ENCODE peak calls at places on chromosomes 6 and 20, in ten cellular contexts. One of them, this sample, is unnamed.

GRCh38 chr6:127342296-127342945 is 988 bp downstream of the ECHDC1 start:
- DNase-seq in esophagus muscularis mucosa: no peak
- DNase-seq in H1: no peak
- DNase-seq in K562: no peak
- DNase-seq in spleen: no peak
- DNase-seq in IMR-90: peak
- DNase-seq in A549: peak
- DNase-seq in esophagus squamous epithelium: no peak
- DNase-seq in transverse colon: peak
- DNase-seq in tibial nerve: no peak
- DNase-seq in this sample: no peak

GRCh38 chr6:136922680-136922996 is 537 bp downstream of the SLC35D3 start:
- DNase-seq in K562: no peak
- DNase-seq in spleen: no peak
- DNase-seq in esophagus muscularis mucosa: no peak
- DNase-seq in transverse colon: no peak
- DNase-seq in esophagus squamous epithelium: no peak
- DNase-seq in tibial nerve: no peak
- DNase-seq in H1: no peak
- DNase-seq in IMR-90: no peak
- DNase-seq in A549: no peak
- DNase-seq in this sample: no peak

GRCh38 chr6:158285321-158285960 is 26.8 kb upstream of the TULP4 start:
- DNase-seq in spleen: no peak
- DNase-seq in A549: no peak
- DNase-seq in K562: no peak
- DNase-seq in IMR-90: peak
- DNase-seq in tibial nerve: no peak
- DNase-seq in esophagus squamous epithelium: no peak
- DNase-seq in H1: no peak
- DNase-seq in transverse colon: no peak
- DNase-seq in esophagus muscularis mucosa: no peak
- DNase-seq in this sample: no peak

GRCh38 chr20:6768228-6769185 is 1.0 kb downstream of the BMP2 start:
- DNase-seq in IMR-90: peak
- DNase-seq in H1: no peak
- DNase-seq in spleen: peak
- DNase-seq in esophagus muscularis mucosa: no peak
- DNase-seq in tibial nerve: peak
- DNase-seq in A549: peak
- DNase-seq in K562: no peak
- DNase-seq in transverse colon: peak
- DNase-seq in esophagus squamous epithelium: no peak
- DNase-seq in this sample: no peak

GRCh38 chr6:125528614-125529013 is 220.8 kb upstream of the HEY2 start:
- DNase-seq in K562: no peak
- DNase-seq in A549: no peak
- DNase-seq in H1: no peak
- DNase-seq in IMR-90: no peak
- DNase-seq in spleen: no peak
- DNase-seq in transverse colon: no peak
- DNase-seq in esophagus muscularis mucosa: no peak
- DNase-seq in tibial nerve: no peak
- DNase-seq in esophagus squamous epithelium: no peak
- DNase-seq in this sample: no peak

GRCh38 chr6:112085666-112086065 is 1.6 kb downstream of the TUBE1 start:
- DNase-seq in A549: no peak
- DNase-seq in IMR-90: no peak
- DNase-seq in esophagus muscularis mucosa: no peak
- DNase-seq in tibial nerve: no peak
- DNase-seq in transverse colon: no peak
- DNase-seq in esophagus squamous epithelium: no peak
- DNase-seq in spleen: no peak
- DNase-seq in K562: no peak
- DNase-seq in H1: no peak
- DNase-seq in this sample: no peak

GRCh38 chr6:126064257-126064993 is 78.1 kb downstream of the TRMT11 start:
- DNase-seq in esophagus squamous epithelium: no peak
- DNase-seq in A549: no peak
- DNase-seq in transverse colon: no peak
- DNase-seq in esophagus muscularis mucosa: no peak
- DNase-seq in K562: no peak
- DNase-seq in tibial nerve: no peak
- DNase-seq in spleen: no peak
- DNase-seq in IMR-90: peak
- DNase-seq in H1: no peak
- DNase-seq in this sample: no peak

GRCh38 chr6:93621400-93621799 is 202.0 kb upstream of the EPHA7 start:
- DNase-seq in transverse colon: no peak
- DNase-seq in esophagus squamous epithelium: no peak
- DNase-seq in esophagus muscularis mucosa: no peak
- DNase-seq in tibial nerve: no peak
- DNase-seq in spleen: no peak
- DNase-seq in K562: no peak
- DNase-seq in A549: no peak
- DNase-seq in IMR-90: no peak
- DNase-seq in H1: no peak
- DNase-seq in this sample: no peak

GRCh38 chr6:1436334-1437306 is 47.2 kb downstream of the FOXF2 start:
- DNase-seq in transverse colon: peak
- DNase-seq in tibial nerve: peak
- DNase-seq in K562: peak
- DNase-seq in esophagus muscularis mucosa: no peak
- DNase-seq in IMR-90: peak
- DNase-seq in A549: peak
- DNase-seq in spleen: no peak
- DNase-seq in esophagus squamous epithelium: no peak
- DNase-seq in H1: no peak
- DNase-seq in this sample: peak

GRCh38 chr6:77461796-77462195 is 1.5 kb downstream of the HTR1B start:
- DNase-seq in K562: no peak
- DNase-seq in IMR-90: no peak
- DNase-seq in transverse colon: no peak
- DNase-seq in spleen: no peak
- DNase-seq in esophagus squamous epithelium: no peak
- DNase-seq in A549: no peak
- DNase-seq in esophagus muscularis mucosa: no peak
- DNase-seq in H1: no peak
- DNase-seq in tibial nerve: no peak
- DNase-seq in this sample: no peak

DNA sequence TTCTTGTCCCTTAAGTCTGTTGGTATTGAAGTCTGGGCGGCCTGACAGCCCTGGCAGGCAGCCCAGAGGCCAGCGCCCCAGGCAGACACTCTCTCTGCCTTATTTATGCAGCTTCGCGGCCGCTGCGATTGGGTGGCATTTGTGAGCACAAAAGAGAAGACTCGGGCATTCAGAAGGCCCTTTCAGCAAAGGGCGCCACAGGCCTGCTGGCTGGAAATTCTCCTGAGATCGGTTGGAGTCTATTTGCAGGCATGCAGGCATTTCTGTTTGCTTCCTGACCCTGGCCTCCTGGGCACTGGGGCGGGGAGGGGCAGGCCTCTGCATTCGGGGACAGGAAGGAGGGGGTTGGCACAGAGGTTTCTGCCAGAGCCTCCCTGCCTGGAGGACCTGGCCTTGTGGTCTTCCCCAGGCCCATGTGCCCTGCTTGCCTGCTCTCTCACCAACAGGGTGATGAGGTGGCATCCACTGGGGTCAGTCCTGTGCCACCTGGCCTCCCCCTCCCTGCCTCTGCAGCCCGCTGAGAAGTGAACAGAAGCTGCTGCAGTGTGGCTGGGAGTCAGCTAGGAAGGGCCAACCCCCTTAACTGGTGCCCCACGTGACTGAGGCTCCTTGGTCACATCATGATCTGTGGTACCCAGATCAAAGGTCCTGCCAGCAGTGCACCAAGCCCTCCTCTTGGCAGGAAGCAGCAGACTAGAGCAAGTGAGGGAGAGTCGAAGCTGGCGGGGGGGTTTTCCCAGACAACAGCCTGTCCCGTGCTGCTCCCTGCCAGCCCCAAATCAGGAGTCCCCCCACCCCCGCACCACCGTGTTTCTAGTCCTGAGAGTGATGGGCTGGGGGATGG is 16.6 kb upstream of the CCDC167 start:
- DNase-seq in A549: no peak
- DNase-seq in K562: no peak
- DNase-seq in transverse colon: peak
- DNase-seq in IMR-90: no peak
- DNase-seq in H1: no peak
- DNase-seq in spleen: peak
- DNase-seq in esophagus muscularis mucosa: no peak
- DNase-seq in esophagus squamous epithelium: no peak
- DNase-seq in tibial nerve: peak
- DNase-seq in this sample: no peak
- TF ChIP-seq POLR2A in A549: no peak
- TF ChIP-seq POLR2A in K562: no peak
- TF ChIP-seq POLR2A in transverse colon: no peak
- TF ChIP-seq POLR2A in IMR-90: no peak
- TF ChIP-seq POLR2A in H1: no peak
- TF ChIP-seq POLR2A in spleen: no peak
- TF ChIP-seq POLR2A in esophagus muscularis mucosa: no peak
- TF ChIP-seq POLR2A in esophagus squamous epithelium: no peak
- TF ChIP-seq POLR2A in tibial nerve: no peak
- TF ChIP-seq POLR2A in this sample: no peak

GRCh38 chr6:156821707-156822106 is 44.5 kb downstream of the ARID1B start:
- DNase-seq in esophagus squamous epithelium: no peak
- DNase-seq in tibial nerve: no peak
- DNase-seq in spleen: no peak
- DNase-seq in K562: no peak
- DNase-seq in A549: no peak
- DNase-seq in transverse colon: no peak
- DNase-seq in esophagus muscularis mucosa: no peak
- DNase-seq in H1: no peak
- DNase-seq in IMR-90: no peak
- DNase-seq in this sample: no peak

GRCh38 chr6:156820089-156820798 is 43.1 kb downstream of the ARID1B start:
- DNase-seq in H1: no peak
- DNase-seq in esophagus muscularis mucosa: no peak
- DNase-seq in transverse colon: no peak
- DNase-seq in esophagus squamous epithelium: no peak
- DNase-seq in IMR-90: no peak
- DNase-seq in tibial nerve: no peak
- DNase-seq in A549: no peak
- DNase-seq in spleen: no peak
- DNase-seq in K562: no peak
- DNase-seq in this sample: no peak

GRCh38 chr6:156814036-156814581 is 36.9 kb downstream of the ARID1B start:
- DNase-seq in H1: no peak
- DNase-seq in spleen: no peak
- DNase-seq in esophagus muscularis mucosa: no peak
- DNase-seq in tibial nerve: no peak
- DNase-seq in A549: no peak
- DNase-seq in transverse colon: no peak
- DNase-seq in esophagus squamous epithelium: no peak
- DNase-seq in IMR-90: no peak
- DNase-seq in K562: no peak
- DNase-seq in this sample: no peak

GRCh38 chr6:156816505-156816904 is 39.3 kb downstream of the ARID1B start:
- DNase-seq in spleen: no peak
- DNase-seq in transverse colon: peak
- DNase-seq in A549: no peak
- DNase-seq in H1: no peak
- DNase-seq in IMR-90: peak
- DNase-seq in esophagus squamous epithelium: no peak
- DNase-seq in K562: peak
- DNase-seq in esophagus muscularis mucosa: no peak
- DNase-seq in tibial nerve: peak
- DNase-seq in this sample: no peak
- TF ChIP-seq POLR2A in spleen: no peak
- TF ChIP-seq POLR2A in transverse colon: no peak
- TF ChIP-seq POLR2A in A549: no peak
- TF ChIP-seq POLR2A in H1: no peak
- TF ChIP-seq POLR2A in IMR-90: no peak
- TF ChIP-seq POLR2A in esophagus squamous epithelium: no peak
- TF ChIP-seq POLR2A in K562: no peak
- TF ChIP-seq POLR2A in esophagus muscularis mucosa: no peak
- TF ChIP-seq POLR2A in tibial nerve: no peak
- TF ChIP-seq POLR2A in this sample: no peak

DNA sequence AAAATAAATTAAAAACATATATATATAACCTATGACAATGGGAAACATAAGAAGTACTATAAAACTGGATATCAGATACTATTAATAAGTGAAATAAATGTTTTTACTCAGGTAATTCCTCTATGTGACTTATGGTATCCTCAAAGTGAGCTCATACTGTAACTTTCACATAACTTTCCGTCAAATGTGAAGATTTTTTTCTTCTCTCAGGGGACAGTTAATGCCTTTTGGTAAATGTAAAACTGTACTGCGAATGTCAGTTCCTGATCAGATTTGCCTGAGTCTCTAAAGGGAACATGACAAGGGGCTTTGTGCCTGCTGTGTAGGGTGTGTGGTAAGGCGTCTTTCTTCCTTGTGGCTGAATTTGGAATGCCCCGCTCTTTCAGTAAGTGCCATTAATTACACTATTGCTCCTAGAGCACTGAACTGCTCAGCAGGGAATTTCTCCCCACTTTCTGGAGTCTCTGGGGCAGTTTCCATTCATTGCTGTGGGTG is 271.8 kb downstream of the PRL start:
- DNase-seq in transverse colon: no peak
- DNase-seq in IMR-90: no peak
- DNase-seq in tibial nerve: no peak
- DNase-seq in esophagus muscularis mucosa: no peak
- DNase-seq in K562: no peak
- DNase-seq in esophagus squamous epithelium: no peak
- DNase-seq in spleen: no peak
- DNase-seq in H1: no peak
- DNase-seq in A549: no peak
- DNase-seq in this sample: no peak
- TF ChIP-seq POLR2A in transverse colon: no peak
- TF ChIP-seq POLR2A in IMR-90: no peak
- TF ChIP-seq POLR2A in tibial nerve: no peak
- TF ChIP-seq POLR2A in esophagus muscularis mucosa: no peak
- TF ChIP-seq POLR2A in K562: no peak
- TF ChIP-seq POLR2A in esophagus squamous epithelium: no peak
- TF ChIP-seq POLR2A in spleen: no peak
- TF ChIP-seq POLR2A in H1: no peak
- TF ChIP-seq POLR2A in A549: no peak
- TF ChIP-seq POLR2A in this sample: no peak

DNA sequence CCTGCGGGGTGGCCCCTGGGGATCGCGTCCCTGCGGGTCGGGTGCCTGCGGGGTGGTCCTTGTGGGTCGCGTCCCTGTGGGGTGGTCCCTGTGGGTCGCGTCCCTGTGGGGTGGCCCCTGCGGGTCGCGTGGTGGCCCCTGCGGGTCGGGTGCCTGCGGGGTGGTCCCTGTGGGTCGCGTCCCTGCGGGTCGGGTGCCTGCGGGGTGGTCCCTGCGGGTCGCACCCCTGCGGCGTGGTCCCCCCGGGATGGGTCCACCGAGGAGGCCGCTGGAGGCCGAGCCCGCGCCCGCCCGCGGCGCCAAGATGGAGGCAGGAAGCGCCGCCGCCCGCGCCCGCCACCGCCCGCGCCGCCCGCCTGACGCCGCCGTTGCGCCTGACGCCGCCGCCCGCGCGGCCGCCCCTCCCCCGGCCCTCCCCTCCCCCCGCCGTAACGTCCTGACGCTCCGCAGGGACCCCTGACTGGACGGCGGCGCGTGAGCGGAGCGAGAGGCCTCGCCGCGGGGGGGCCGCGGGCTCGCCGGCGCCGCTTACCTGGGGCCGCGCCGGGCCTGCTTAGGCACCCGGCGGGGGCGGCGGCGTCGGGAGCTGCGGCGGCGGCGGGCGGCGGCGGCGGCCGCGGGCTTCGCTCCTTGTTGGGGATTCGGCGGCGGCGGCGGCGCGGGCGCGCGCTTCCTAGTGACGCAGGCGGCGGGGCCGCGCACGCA is at the start of gene GMEB2:
- DNase-seq in spleen: peak
- DNase-seq in tibial nerve: peak
- DNase-seq in IMR-90: no peak
- DNase-seq in esophagus squamous epithelium: no peak
- DNase-seq in transverse colon: peak
- DNase-seq in K562: peak
- DNase-seq in A549: no peak
- DNase-seq in esophagus muscularis mucosa: peak
- DNase-seq in H1: no peak
- DNase-seq in this sample: peak
- TF ChIP-seq POLR2A in spleen: no peak
- TF ChIP-seq POLR2A in tibial nerve: peak
- TF ChIP-seq POLR2A in IMR-90: no peak
- TF ChIP-seq POLR2A in esophagus squamous epithelium: no peak
- TF ChIP-seq POLR2A in transverse colon: peak
- TF ChIP-seq POLR2A in K562: no peak
- TF ChIP-seq POLR2A in A549: peak
- TF ChIP-seq POLR2A in esophagus muscularis mucosa: peak
- TF ChIP-seq POLR2A in H1: peak
- TF ChIP-seq POLR2A in this sample: peak

This sample was measured in H54.